ENCODE peak calls at places on chromosomes 2 and 18, in four cellular contexts. C is HCT116, E is GM12878, H is SK-N-SH. U is an unnamed sample.

GRCh38 chr2:109254174-109254904 is 125.3 kb downstream of the SH3RF3 start:
- DNase-seq in C (no peak), E (peak), H (no peak), U (no peak)

GRCh38 chr2:51813245-51813644 is 781.3 kb upstream of the NRXN1 start:
- DNase-seq in C (peak), E (no peak), H (no peak), U (no peak)

GRCh38 chr2:23423062-23423872 is 38.3 kb downstream of the KLHL29 start:
- DNase-seq in C (no peak), E (no peak), H (peak), U (no peak)

GRCh38 chr2:238808761-238809160 is 39.1 kb upstream of the TWIST2 start:
- DNase-seq in C (no peak), E (no peak), H (no peak), U (no peak)

GRCh38 chr2:174827371-174828369 is 63.4 kb upstream of the CHRNA1 start:
- DNase-seq in C (no peak), E (no peak), H (no peak), U (no peak)

GRCh38 chr2:109348645-109349554 is 219.9 kb downstream of the SH3RF3 start:
- DNase-seq in C (no peak), E (no peak), H (no peak), U (no peak)

GRCh38 chr2:191631754-191632153 is 46.2 kb upstream of the NABP1 start:
- DNase-seq in C (no peak), E (no peak), H (no peak), U (peak)

GRCh38 chr2:54516842-54517241 is 60.7 kb downstream of the SPTBN1 start:
- DNase-seq in C (no peak), E (no peak), H (no peak), U (no peak)

GRCh38 chr2:67215214-67215613 is 181.9 kb upstream of the ETAA1 start:
- DNase-seq in C (no peak), E (no peak), H (peak), U (peak)

GRCh38 chr2:120660056-120660694 is 75.5 kb upstream of the GLI2 start:
- DNase-seq in C (no peak), E (no peak), H (no peak), U (no peak)

GRCh38 chr2:203209538-203209937 is 29.3 kb upstream of the CYP20A1 start:
- DNase-seq in C (no peak), E (no peak), H (no peak), U (no peak)

GRCh38 chr2:200749631-200750322 is 61.9 kb upstream of the BZW1 start:
- DNase-seq in C (no peak), E (no peak), H (no peak), U (no peak)

GRCh38 chr2:240604291-240604938 is 17.9 kb downstream of the CAPN10 start:
- DNase-seq in C (peak), E (no peak), H (peak), U (peak)

GRCh38 chr2:113174369-113174735 is 581 bp downstream of the PSD4 start:
- DNase-seq in C (no peak), E (no peak), H (no peak), U (no peak)

GRCh38 chr18:43534511-43534910 is 257.2 kb upstream of the SYT4 start:
- DNase-seq in C (no peak), E (no peak), H (no peak), U (no peak)

GRCh38 chr2:25347205-25347815 is 5.6 kb upstream of the DNMT3A start:
- DNase-seq in C (peak), E (no peak), H (no peak), U (no peak)

GRCh38 chr2:39468574-39469331 is 31.7 kb upstream of the MAP4K3 start:
- DNase-seq in C (no peak), E (no peak), H (no peak), U (no peak)

GRCh38 chr2:69147841-69148533 is 135.0 kb downstream of the ANTXR1 start:
- DNase-seq in C (no peak), E (no peak), H (no peak), U (no peak)

GRCh38 chr2:98868548-98869271 is 67.3 kb downstream of the CRACDL start:
- DNase-seq in C (no peak), E (no peak), H (no peak), U (no peak)

GRCh38 chr2:231605607-231606091 is 13.0 kb downstream of the TEX44 start:
- DNase-seq in C (no peak), E (no peak), H (peak), U (no peak)

GRCh38 chr2:129723277-129724020 is 256.0 kb upstream of the RAB6C start:
- DNase-seq in C (no peak), E (no peak), H (no peak), U (peak)

GRCh38 chr2:104863229-104863584 is 9.3 kb downstream of the POU3F3 start:
- DNase-seq in C (no peak), E (no peak), H (no peak), U (no peak)

GRCh38 chr2:65834062-65834461 is 401.7 kb upstream of the SPRED2 start:
- DNase-seq in C (no peak), E (no peak), H (no peak), U (no peak)

DNA sequence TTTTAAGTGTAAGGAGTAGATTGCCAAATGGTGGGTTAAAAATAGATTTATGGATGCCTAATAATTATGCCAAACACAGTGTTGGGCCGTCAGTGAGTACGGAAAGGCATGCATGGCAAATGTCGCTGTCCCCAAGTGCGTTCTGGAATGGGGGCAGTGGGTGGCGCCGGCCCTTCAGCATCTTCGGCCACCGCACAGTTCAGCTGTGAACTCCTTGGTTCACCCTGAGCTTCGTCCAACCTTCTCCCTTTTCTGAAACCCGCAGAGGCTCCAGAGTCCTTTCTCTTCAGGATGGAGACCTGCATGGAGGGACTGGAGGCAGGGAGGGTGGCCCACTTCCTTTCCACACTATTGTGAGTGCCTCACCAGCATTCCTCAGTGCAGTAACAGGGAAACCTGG is 74.8 kb upstream of the TXNDC2 start:
- DNase-seq in C (no peak), E (no peak), H (no peak), U (no peak)
- TF ChIP-seq JUND in C (no peak), E (no peak), H (no peak), U (no peak)

DNA sequence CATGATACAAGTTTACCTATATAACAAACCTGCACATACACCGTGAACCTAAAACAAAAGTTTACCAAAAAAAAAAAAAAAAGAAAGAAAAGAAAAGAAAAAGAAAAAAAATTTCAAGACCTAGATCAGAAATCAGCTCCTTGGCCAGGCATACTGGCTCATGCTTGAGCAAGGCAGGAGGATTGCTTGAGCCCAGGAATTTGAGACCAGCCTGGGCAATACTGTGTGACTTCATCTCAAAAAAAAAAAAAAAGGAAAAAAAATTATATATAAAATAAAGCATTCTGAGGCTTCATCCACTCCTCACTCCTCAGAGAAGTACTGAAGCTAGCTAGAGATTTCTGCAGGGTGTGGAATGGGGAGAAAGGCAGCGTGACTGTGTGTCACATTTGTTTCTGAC is 11.8 kb upstream of the PROC start:
- DNase-seq in C (no peak), E (no peak), H (no peak), U (no peak)
- TF ChIP-seq JUND in C (no peak), E (no peak), H (no peak), U (no peak)

GRCh38 chr2:7886665-7887064 is 795.2 kb upstream of the ID2 start:
- DNase-seq in C (no peak), E (no peak), H (no peak), U (no peak)

GRCh38 chr2:7895356-7895755 is 786.5 kb upstream of the ID2 start:
- DNase-seq in C (no peak), E (no peak), H (no peak), U (no peak)

GRCh38 chr2:7887441-7887840 is 794.4 kb upstream of the ID2 start:
- DNase-seq in C (no peak), E (no peak), H (no peak), U (no peak)

GRCh38 chr2:7888876-7889275 is 793.0 kb upstream of the ID2 start:
- DNase-seq in C (no peak), E (no peak), H (no peak), U (no peak)

GRCh38 chr2:7891312-7891711 is 790.5 kb upstream of the ID2 start:
- DNase-seq in C (no peak), E (no peak), H (no peak), U (no peak)
- TF ChIP-seq JUND in C (no peak), E (no peak), H (no peak), U (no peak)

GRCh38 chr18:7664024-7664312 is 96.9 kb downstream of the PTPRM start:
- DNase-seq in C (no peak), E (no peak), H (no peak), U (no peak)
- TF ChIP-seq JUND in C (no peak), E (no peak), H (no peak), U (no peak)

GRCh38 chr2:205058409-205058808 is 513.1 kb downstream of the PARD3B start:
- DNase-seq in C (no peak), E (no peak), H (no peak), U (no peak)
- TF ChIP-seq JUND in C (no peak), E (no peak), H (no peak), U (no peak)

GRCh38 chr18:80200932-80201672 is 46.2 kb downstream of the PARD6G start:
- DNase-seq in C (no peak), E (no peak), H (no peak), U (no peak)
- TF ChIP-seq JUND in C (no peak), E (no peak), H (no peak), U (no peak)

DNA sequence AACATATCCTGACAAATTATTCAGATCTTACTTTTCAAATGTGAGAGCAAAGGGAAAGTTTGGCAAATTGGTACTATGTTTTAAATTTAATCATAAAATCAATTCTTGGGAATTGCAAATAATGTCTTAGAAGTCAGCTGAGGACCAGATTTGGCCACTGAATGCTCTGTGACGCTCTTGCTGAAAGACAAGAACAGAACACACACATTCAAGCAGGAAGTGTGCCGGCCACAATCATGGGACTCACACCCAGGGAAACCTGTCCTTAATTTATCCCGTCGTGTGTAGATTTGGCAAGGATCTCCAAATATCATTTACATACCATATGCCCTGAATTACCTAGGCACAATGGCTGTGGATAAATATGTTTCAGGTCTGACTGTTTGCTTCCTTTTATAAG is 253.1 kb downstream of the TCF4 start:
- DNase-seq in C (no peak), E (no peak), H (no peak), U (peak)
- TF ChIP-seq JUND in C (no peak), E (no peak), H (no peak), U (no peak)

GRCh38 chr2:102337012-102337411 is 18.6 kb upstream of the IL18R1 start:
- DNase-seq in C (no peak), E (no peak), H (no peak), U (no peak)

GRCh38 chr2:102335871-102336366 is 19.7 kb upstream of the IL18R1 start:
- DNase-seq in C (no peak), E (no peak), H (no peak), U (no peak)

GRCh38 chr2:102340778-102341177 is 14.8 kb upstream of the IL18R1 start:
- DNase-seq in C (no peak), E (no peak), H (no peak), U (no peak)

GRCh38 chr2:102336502-102336945 is 19.1 kb upstream of the IL18R1 start:
- DNase-seq in C (no peak), E (no peak), H (no peak), U (no peak)

DNA sequence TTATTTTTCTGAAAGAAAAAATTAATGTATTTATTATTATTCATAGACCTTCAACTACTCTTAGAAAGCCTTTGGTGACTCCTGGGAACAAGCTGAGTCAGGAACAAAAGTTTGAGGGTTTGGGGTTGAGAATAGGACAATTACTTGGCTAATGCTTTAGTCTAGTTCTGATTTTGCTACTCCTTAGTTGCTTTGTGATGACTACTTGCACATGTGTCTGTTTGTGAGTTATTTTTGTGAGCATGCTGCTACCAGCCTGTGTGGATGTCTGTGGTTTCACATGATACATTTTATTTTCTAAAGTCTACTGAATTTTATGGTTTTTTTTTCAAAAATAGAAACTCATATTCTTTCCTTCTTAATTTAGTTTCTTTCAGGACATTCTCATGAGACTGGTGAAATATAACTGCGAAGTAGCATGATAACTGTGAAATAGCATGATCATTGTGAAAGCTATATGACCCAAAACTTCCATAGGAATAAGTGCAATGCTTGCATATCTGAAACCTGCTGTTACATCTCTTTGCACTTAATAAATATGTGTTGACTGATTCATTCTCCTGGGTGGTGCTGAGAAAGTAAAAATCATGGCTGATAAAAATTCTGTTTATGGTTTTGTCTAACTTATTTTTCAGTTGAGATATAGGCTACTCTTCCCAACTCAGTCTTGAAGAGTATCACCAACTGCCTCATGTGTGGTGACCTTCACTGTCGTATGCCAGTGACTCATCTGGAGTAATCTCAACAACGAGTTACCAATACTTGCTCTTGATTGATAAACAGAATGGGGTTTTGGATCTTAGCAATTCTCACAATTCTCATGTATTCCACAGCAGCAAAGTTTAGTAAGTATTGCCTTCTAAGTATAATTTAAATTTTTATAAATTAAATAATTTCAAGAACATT is 17.9 kb upstream of the IL18R1 start:
- DNase-seq in C (no peak), E (no peak), H (no peak), U (no peak)
- TF ChIP-seq JUND in C (no peak), E (no peak), H (no peak), U (no peak)

GRCh38 chr2:234444888-234445287 is 52.0 kb downstream of the ARL4C start:
- DNase-seq in C (no peak), E (no peak), H (no peak), U (no peak)
- TF ChIP-seq JUND in C (no peak), E (no peak), H (no peak), U (no peak)

DNA sequence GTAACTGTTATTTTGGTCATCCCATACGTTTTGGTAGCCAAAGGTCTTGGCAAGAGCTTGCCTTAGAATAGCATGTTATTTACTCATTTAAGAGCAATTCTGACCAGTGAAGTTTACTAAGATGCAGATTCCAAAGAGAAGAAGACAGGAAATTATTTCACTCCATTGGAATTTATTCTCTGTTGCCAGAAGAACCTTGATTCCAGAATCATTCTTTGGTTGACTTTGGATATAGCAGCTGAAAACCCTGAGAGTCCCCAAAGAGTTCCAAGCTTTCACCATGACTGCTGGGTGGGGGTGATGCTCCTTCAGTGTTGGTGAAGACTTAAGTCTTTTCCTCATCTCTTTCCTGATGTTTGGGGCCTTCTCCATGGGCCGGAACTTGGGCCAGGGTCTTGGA is 191.9 kb downstream of the MTX2 start:
- DNase-seq in C (no peak), E (no peak), H (no peak), U (no peak)
- TF ChIP-seq JUND in C (no peak), E (no peak), H (peak), U (no peak)

U was measured in T47D.